ENCODE peak calls at places on chromosomes 1 and 21, in four cellular contexts. G is tibial artery, Q is breast epithelium, P is brain microvascular endothelial cell. T is an unnamed sample.

GRCh38 chr1:200729863-200730262 is 8.8 kb upstream of the CAMSAP2 start:
- DNase-seq in G (no peak), Q (no peak), P (no peak), T (no peak)

GRCh38 chr1:29970747-29971325 is 734.5 kb downstream of the PTPRU start:
- DNase-seq in G (no peak), Q (no peak), P (no peak), T (no peak)

GRCh38 chr1:33219886-33220661 is 36.2 kb upstream of the ZNF362 start:
- DNase-seq in G (no peak), Q (peak; percentile 63), P (no peak), T (no peak)

GRCh38 chr1:93814795-93815737 is 63.9 kb downstream of the DNTTIP2 start:
- DNase-seq in G (no peak), Q (no peak), P (peak; percentile 56), T (no peak)

GRCh38 chr1:6445062-6445763 is 20.6 kb downstream of the ESPN start:
- DNase-seq in G (no peak), Q (no peak), P (no peak), T (peak; percentile 56)

GRCh38 chr1:62142550-62142949 is 52.1 kb upstream of the L1TD1 start:
- DNase-seq in G (no peak), Q (no peak), P (no peak), T (no peak)

GRCh38 chr1:40067023-40067422 is 26.5 kb downstream of the CAP1 start:
- DNase-seq in G (no peak), Q (no peak), P (no peak), T (no peak)

GRCh38 chr21:42366292-42367010 is at the start of gene TFF1:
- DNase-seq in G (no peak), Q (no peak), P (peak; percentile 32), T (no peak)

GRCh38 chr1:231094421-231094820 is 54.4 kb upstream of the FAM89A start:
- DNase-seq in G (no peak), Q (no peak), P (no peak), T (no peak)

GRCh38 chr1:164563821-164564251 is 4.9 kb downstream of the PBX1 start:
- DNase-seq in G (no peak), Q (no peak), P (no peak), T (no peak)

GRCh38 chr1:2232916-2233438 is 4.9 kb downstream of the SKI start:
- DNase-seq in G (no peak), Q (no peak), P (no peak), T (no peak)

GRCh38 chr1:2311184-2312032 is 79.9 kb downstream of the MORN1 start:
- DNase-seq in G (peak; percentile 90), Q (peak; percentile 70), P (peak; percentile 19), T (peak; percentile 82)

GRCh38 chr1:48493970-48494769 is 22.2 kb upstream of the SPATA6 start:
- DNase-seq in G (no peak), Q (no peak), P (peak; percentile 79), T (no peak)

GRCh38 chr1:227929746-227930472 is 17.8 kb downstream of the WNT9A start:
- DNase-seq in G (no peak), Q (no peak), P (no peak), T (no peak)

GRCh38 chr1:167333703-167334102 is 113.0 kb downstream of the POU2F1 start:
- DNase-seq in G (no peak), Q (no peak), P (no peak), T (no peak)

GRCh38 chr1:219897914-219898313 is 30.4 kb downstream of the SLC30A10 start:
- DNase-seq in G (no peak), Q (no peak), P (no peak), T (no peak)

GRCh38 chr1:87986154-87986914 is 657.7 kb downstream of the LMO4 start:
- DNase-seq in G (no peak), Q (no peak), P (no peak), T (no peak)

GRCh38 chr1:158644479-158644878 is 39.4 kb downstream of the OR10Z1 start:
- DNase-seq in G (no peak), Q (no peak), P (no peak), T (no peak)

GRCh38 chr1:8472668-8473067 is 154.8 kb downstream of the SLC45A1 start:
- DNase-seq in G (no peak), Q (no peak), P (no peak), T (peak; percentile 84)

DNA sequence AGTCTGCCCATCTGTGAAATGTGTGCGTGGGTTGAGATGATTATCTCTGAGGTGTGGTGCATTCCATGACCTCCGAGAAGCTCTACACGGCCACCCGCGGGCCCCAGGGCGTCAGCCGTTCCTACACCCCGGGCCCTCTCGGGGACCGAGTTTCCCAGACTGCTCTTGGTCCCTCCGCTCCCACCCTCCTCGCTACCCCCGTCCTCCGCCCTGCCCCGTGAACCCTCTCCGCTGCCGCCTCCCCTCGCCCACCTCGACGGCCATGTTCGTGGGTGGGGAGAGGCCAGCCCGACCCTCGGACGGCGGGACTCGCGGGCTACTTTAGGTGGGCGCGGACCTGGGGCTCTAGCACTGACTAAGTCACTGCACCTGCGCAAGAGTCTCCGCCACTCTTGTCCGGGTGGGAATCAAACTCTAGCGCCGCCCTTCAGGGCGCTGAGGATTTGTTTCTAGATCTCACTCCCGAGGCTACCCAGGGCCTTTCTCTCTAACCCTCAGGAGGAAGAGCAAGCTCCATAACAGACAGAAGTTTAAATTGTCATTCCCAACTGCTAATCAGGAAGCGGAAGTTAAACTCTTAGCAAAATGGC is 47.7 kb upstream of the VWA5B1 start:
- DNase-seq in G (no peak), Q (no peak), P (no peak), T (no peak)
- TF ChIP-seq CTCF in G (no peak), Q (no peak), P (no peak), T (no peak)

GRCh38 chr1:57447551-57447950 is 23.7 kb upstream of the DAB1 start:
- DNase-seq in G (no peak), Q (no peak), P (no peak), T (no peak)
- TF ChIP-seq CTCF in G (no peak), Q (no peak), P (no peak), T (no peak)

DNA sequence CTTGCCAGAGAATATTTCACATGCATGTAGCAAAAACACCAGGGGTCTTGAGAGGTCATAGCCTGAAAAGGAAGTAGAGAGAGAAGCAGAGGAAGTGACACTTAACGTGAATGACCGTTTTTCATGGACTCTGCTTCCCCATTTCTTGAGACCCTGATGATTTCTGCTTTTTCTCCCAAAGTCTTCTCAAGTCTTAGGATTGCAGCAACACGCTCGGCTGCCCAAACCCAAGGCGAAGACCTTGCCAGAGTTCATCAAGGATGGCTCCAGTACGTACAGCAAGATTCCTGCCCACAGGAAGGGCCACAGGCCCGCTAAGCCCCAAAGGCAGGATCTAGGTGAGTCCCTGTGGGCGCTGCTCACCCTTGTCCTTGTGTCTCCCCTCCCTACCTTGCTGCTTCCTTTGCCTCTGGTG is 12.8 kb downstream of the THEMIS2 start:
- DNase-seq in G (no peak), Q (peak; percentile 0), P (no peak), T (no peak)
- TF ChIP-seq CTCF in G (no peak), Q (no peak), P (no peak), T (no peak)

DNA sequence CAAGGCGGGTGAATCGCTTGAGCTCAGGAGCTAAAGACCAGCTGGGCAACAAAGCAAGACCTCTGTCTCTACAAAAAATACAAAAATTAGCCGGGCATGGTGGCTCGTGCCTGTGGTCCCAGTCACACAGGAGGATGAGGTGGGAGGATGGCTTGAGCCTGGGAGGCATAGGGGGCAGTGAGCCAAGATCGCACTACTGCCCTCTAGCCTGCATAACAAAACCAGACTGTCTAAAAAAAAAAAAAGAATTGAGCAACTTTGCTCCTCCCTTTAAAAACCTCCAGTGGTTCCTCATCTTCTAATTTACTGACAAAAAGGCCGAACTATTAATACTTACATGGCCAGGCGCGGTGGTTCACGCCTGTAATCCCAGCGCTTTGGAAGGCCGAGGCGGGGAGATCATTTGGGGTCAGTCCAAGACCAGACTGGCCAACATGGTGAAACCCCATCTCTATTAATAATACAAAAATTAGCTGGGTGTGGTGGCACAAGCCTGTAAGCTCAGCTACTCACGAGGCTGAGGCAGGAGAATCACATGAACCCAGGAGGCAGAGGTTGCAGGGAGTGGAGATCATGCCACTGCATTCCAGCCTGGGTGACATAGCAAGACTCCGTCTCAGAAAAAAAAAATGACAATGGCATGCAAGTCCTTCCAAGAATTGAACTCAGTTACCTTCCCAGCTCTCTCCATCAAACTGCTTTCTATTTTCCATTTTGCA is 4.4 kb downstream of the ACBD3 start:
- DNase-seq in G (peak; percentile 68), Q (no peak), P (peak; percentile 33), T (no peak)
- TF ChIP-seq CTCF in G (peak; percentile 24), Q (peak; percentile 30), P (peak; percentile 62), T (no peak)

DNA sequence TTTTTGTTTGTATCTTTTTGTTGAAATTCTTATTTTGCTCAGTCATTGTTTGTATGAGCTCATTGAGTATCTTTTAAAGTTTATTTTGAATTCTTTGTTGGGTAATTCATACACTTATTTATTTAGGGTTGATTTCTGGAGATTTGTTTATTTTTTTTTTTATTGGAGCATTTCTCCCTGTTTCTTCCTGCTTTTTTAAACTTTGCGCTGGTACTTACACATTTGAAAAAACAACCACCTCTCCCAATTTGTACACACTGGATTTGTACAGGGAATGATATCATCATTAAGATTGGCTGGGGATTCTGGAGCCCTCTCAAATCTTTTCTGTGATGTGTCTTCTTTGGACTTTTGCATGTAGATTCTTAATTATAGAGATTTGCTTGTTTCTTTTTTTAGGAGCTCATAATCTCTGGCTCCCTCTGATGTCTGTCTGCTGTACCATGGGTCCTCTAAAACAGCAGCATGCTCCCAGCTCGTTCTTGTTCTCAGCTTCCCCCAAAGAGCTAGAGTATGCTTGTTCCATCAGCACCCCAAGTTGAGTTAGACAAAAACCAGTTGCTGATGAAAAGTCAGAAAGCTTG is 310.7 kb downstream of the DUSP10 start:
- DNase-seq in G (no peak), Q (no peak), P (no peak), T (no peak)
- TF ChIP-seq CTCF in G (peak; percentile 16), Q (no peak), P (peak; percentile 49), T (no peak)

GRCh38 chr1:153617677-153618076 is 1.6 kb upstream of the S100A14 start:
- DNase-seq in G (peak; percentile 88), Q (peak; percentile 66), P (no peak), T (peak; percentile 87)
- TF ChIP-seq CTCF in G (no peak), Q (peak; percentile 47), P (no peak), T (peak; percentile 73)